ENCODE peak calls at places on chromosomes 2 and 18, in seven cellular contexts. D is astrocyte of the cerebellum, Y is Peyer's patch, S is omental fat pad, F is Calu3, X is nephron progenitor cell, M is neural crest cell. E is an unnamed sample.

GRCh38 chr2:148096012-148096411 is 75.1 kb downstream of the MBD5 start:
- DNase-seq in Y (no peak), X (no peak), F (no peak), D (no peak), S (no peak), M (no peak), E (no peak)

GRCh38 chr2:45210466-45211195 is 201.4 kb upstream of the SIX2 start:
- DNase-seq in X (no peak), S (no peak), D (no peak), Y (no peak), M (no peak), F (no peak), E (no peak)

GRCh38 chr2:121648206-121648605 is 1.1 kb downstream of the CLASP1 start:
- DNase-seq in D (no peak), S (no peak), Y (no peak), M (no peak), X (no peak), F (no peak), E (no peak)

GRCh38 chr18:56358608-56359007 is 279.8 kb downstream of the TXNL1 start:
- DNase-seq in D (no peak), S (no peak), M (no peak), Y (no peak), F (no peak), X (no peak), E (no peak)

GRCh38 chr2:215712219-215712849 is 276.5 kb upstream of the FN1 start:
- DNase-seq in X (no peak), S (no peak), F (no peak), Y (no peak), D (no peak), M (no peak), E (no peak)

GRCh38 chr2:118791511-118791910 is 55.9 kb downstream of the EN1 start:
- DNase-seq in S (no peak), F (no peak), M (no peak), Y (no peak), D (no peak), X (no peak), E (no peak)

GRCh38 chr2:174977364-174977763 is 27.8 kb downstream of the CHN1 start:
- DNase-seq in S (no peak), F (no peak), D (no peak), M (no peak), X (no peak), Y (no peak), E (no peak)

GRCh38 chr2:120251077-120251476 is 1.6 kb upstream of the RALB start:
- DNase-seq in Y (no peak), F (no peak), X (no peak), D (no peak), S (no peak), M (no peak), E (no peak)

GRCh38 chr2:108921096-108922030 is 67.7 kb downstream of the EDAR start:
- DNase-seq in S (no peak), M (no peak), F (no peak), Y (peak), D (no peak), X (no peak), E (no peak)

GRCh38 chr18:58611471-58612131 is 17.3 kb downstream of the ALPK2 start:
- DNase-seq in M (no peak), F (no peak), Y (no peak), S (no peak), D (peak), X (peak), E (no peak)

GRCh38 chr2:86788881-86789686 is 1.6 kb downstream of the CD8A start:
- DNase-seq in D (no peak), X (peak), Y (no peak), M (no peak), S (no peak), F (no peak), E (no peak)

GRCh38 chr18:79672490-79673276 is 6.9 kb upstream of the CTDP1 start:
- DNase-seq in M (no peak), Y (no peak), F (no peak), S (no peak), X (no peak), D (no peak), E (no peak)

GRCh38 chr2:46014911-46015654 is 282.1 kb upstream of the EPAS1 start:
- DNase-seq in D (no peak), F (no peak), S (no peak), M (no peak), Y (no peak), X (peak), E (no peak)

GRCh38 chr2:11705063-11705462 is 35.1 kb upstream of the NTSR2 start:
- DNase-seq in D (no peak), F (no peak), X (no peak), M (no peak), Y (no peak), S (no peak), E (no peak)

GRCh38 chr2:39730685-39731302 is 48.3 kb downstream of the THUMPD2 start:
- DNase-seq in M (no peak), X (no peak), D (no peak), Y (no peak), S (no peak), F (no peak), E (no peak)

GRCh38 chr2:50039445-50039844 is 885.1 kb upstream of the FSHR start:
- DNase-seq in Y (no peak), D (no peak), M (no peak), S (no peak), F (no peak), X (no peak), E (no peak)
- TF ChIP-seq CTCF in Y (no peak), D (no peak), M (no peak), S (no peak), F (no peak), X (no peak), E (no peak)

DNA sequence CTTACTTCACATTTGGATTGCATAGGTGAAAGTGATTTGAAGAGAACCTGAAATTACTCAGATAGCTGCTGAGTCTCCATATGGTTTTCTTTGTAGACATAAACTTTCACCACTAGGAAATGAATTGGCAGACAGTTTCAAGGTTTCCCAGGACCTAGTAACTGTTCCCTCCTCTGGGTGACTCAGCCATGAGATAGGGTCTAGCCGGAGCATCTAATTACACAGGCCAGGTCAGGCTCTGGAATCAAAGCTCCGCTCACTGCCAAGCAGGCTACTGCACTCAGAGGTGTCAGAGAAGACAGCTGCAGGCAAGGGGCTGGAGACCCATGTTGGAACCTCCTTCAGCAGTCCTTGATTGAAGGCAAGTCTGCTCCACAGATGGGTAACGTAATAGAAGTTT is 429.2 kb downstream of the TNS1 start:
- DNase-seq in S (no peak), F (no peak), D (no peak), M (no peak), X (no peak), Y (no peak), E (no peak)
- TF ChIP-seq CTCF in S (no peak), F (no peak), D (no peak), M (no peak), X (no peak), Y (no peak), E (no peak)

DNA sequence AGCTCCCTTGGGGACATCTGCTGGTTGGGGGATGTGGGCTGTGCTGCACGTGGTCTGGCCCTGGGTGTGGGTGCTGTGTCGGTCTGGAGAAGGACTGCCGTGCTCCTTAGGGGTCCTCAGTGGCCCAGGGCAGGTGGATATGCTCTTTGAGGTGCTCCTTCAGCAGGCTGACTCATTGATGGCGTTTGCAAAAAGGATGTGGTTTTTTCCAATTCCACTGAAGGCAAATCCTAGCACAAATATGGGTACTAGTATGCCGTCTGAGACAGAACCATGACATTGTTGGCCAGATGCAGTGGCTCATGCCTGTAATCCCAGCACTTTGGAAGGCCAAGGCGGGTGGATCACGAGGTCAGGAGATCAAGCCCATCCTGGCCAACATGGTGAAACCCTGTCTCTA is 3.3 kb downstream of the PPP1R7 start:
- DNase-seq in M (no peak), Y (no peak), F (no peak), S (no peak), D (no peak), X (no peak), E (no peak)
- TF ChIP-seq CTCF in M (no peak), Y (no peak), F (no peak), S (no peak), D (no peak), X (no peak), E (no peak)

DNA sequence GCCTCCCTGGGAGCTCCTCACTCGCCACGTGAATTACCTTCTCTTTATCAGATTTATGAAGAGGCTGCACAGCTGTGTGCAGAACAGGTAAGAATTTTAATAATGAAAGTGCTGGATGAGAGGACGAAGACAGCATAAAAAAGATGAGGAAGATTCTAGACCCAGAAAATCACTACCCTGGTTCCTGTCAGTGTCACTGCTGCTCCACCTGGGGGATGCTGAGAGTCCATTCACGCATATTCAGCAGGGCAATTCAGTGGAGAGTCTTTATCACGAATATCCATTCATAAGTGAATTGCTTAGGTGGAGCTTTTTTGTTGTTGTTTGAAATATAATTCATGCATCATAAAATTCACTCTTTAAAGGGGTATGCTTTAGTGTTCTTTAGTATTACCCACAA is 52.0 kb downstream of the MRPL33 start:
- DNase-seq in F (no peak), S (no peak), X (no peak), Y (no peak), D (no peak), M (no peak), E (no peak)
- TF ChIP-seq CTCF in F (no peak), S (no peak), X (no peak), Y (no peak), D (no peak), M (no peak), E (no peak)

DNA sequence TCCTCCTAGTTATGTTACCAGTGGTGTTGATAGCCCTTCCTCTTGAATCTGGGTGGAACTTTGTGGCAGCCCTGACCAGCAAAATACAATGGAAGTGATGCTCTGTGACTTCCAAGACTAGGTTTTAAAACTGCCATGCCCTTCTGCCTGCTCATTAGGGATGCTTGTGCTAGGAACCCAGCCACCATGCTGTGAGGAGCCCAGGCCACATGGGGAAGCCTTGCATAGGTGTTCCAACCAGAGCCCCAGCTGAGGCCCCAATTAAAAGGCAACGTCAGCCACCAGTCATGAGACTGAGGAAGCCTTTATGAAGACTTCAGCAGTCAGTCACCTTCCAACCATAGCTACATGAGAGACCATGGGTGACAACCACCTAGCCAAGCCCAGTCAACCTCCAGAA is 14.0 kb upstream of the MAPRE2 start:
- DNase-seq in X (no peak), M (no peak), Y (no peak), S (no peak), F (no peak), D (no peak), E (no peak)
- TF ChIP-seq CTCF in X (no peak), M (no peak), Y (no peak), S (no peak), F (no peak), D (no peak), E (no peak)

GRCh38 chr2:180907731-180908130 is 72.7 kb upstream of the UBE2E3 start:
- DNase-seq in X (no peak), S (no peak), M (no peak), Y (no peak), F (no peak), D (peak), E (no peak)

GRCh38 chr2:180910831-180911665 is 69.4 kb upstream of the UBE2E3 start:
- DNase-seq in S (no peak), F (no peak), X (peak), Y (peak), M (no peak), D (no peak), E (no peak)
- TF ChIP-seq CTCF in S (no peak), F (no peak), X (no peak), Y (no peak), M (no peak), D (no peak), E (no peak)

GRCh38 chr18:75247601-75248421 is 37.2 kb downstream of the TSHZ1 start:
- DNase-seq in X (no peak), M (no peak), F (no peak), D (peak), Y (no peak), S (no peak), E (no peak)

GRCh38 chr18:75247041-75247551 is 36.5 kb downstream of the TSHZ1 start:
- DNase-seq in S (no peak), D (no peak), F (no peak), Y (no peak), X (no peak), M (no peak), E (no peak)

GRCh38 chr18:75244914-75245313 is 34.3 kb downstream of the TSHZ1 start:
- DNase-seq in F (no peak), D (no peak), S (no peak), Y (no peak), M (no peak), X (no peak), E (no peak)

GRCh38 chr18:75241705-75242104 is 31.1 kb downstream of the TSHZ1 start:
- DNase-seq in M (no peak), S (no peak), Y (no peak), F (no peak), D (no peak), X (no peak), E (no peak)

DNA sequence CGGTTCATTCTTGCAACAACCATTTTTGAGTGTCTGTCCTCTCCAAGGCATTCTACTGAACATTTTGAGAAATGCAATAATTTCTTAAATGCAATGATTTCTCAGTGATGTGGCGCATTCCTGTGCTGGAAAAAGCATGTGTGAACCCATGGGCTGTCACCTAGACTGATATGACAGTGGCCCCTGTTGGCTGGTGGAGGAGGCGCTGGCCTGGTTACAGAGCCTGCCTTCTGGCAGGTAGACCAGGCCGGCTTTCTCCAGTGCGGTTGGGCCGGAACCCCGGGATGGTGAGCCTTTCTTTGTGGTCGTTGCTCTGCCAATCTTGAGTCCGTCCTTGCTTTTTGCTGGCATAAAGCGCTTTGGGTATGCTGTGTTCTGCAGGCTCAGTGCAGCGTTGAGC is 33.7 kb downstream of the TSHZ1 start:
- DNase-seq in D (no peak), M (no peak), F (peak), X (no peak), Y (no peak), S (no peak), E (no peak)
- TF ChIP-seq CTCF in D (peak), M (no peak), F (no peak), X (peak), Y (no peak), S (no peak), E (no peak)

GRCh38 chr18:74310411-74310810 is 5.2 kb upstream of the C18orf63 start:
- DNase-seq in F (no peak), D (no peak), S (no peak), X (no peak), Y (no peak), M (no peak), E (no peak)
- TF ChIP-seq CTCF in F (no peak), D (peak), S (no peak), X (no peak), Y (no peak), M (peak), E (no peak)

GRCh38 chr2:219638217-219638947 is 11.0 kb downstream of the SLC4A3 start:
- DNase-seq in Y (no peak), D (no peak), S (no peak), X (no peak), F (peak), M (no peak), E (no peak)
- TF ChIP-seq CTCF in Y (no peak), D (peak), S (no peak), X (no peak), F (no peak), M (no peak), E (no peak)